ENCODE peak calls at places on chromosomes 13 and 19, in four cellular contexts. I is neural progenitor cell; O is upper lobe of left lung; Q is CD4-positive, CD25-positive, alpha-beta regulatory T cell. N is an unnamed sample.

GRCh38 chr13:33292712-33293111 is 7.2 kb upstream of the STARD13 start:
- DNase-seq in Q (no peak), O (no peak), I (no peak), N (no peak)

GRCh38 chr19:13840751-13841338 is 36.1 kb upstream of the NANOS3 start:
- DNase-seq in Q (no peak), I (no peak), O (no peak), N (no peak)

GRCh38 chr13:25860862-25861261 is 191.0 kb downstream of the SHISA2 start:
- DNase-seq in I (no peak), O (no peak), Q (no peak), N (no peak)

GRCh38 chr13:99983401-99984133 is 2.0 kb downstream of the ZIC2 start:
- DNase-seq in Q (no peak), O (peak), I (peak), N (no peak)

GRCh38 chr13:63184693-63185092 is 1769.0 kb upstream of the PCDH20 start:
- DNase-seq in Q (no peak), O (no peak), I (peak), N (no peak)

GRCh38 chr13:22086593-22086992 is 415.7 kb downstream of the FGF9 start:
- DNase-seq in Q (no peak), I (no peak), O (no peak), N (no peak)

GRCh38 chr13:90510319-90510718 is 837.2 kb upstream of the MIR17HG start:
- DNase-seq in Q (no peak), O (no peak), I (no peak), N (no peak)

GRCh38 chr19:17953869-17954268 is 13.0 kb upstream of the KCNN1 start:
- DNase-seq in I (peak), Q (no peak), O (no peak), N (no peak)

GRCh38 chr13:106033634-106034033 is 501.8 kb downstream of the EFNB2 start:
- DNase-seq in O (no peak), Q (no peak), I (no peak), N (no peak)

GRCh38 chr13:104414181-104414580 is 1348.0 kb upstream of the SLC10A2 start:
- DNase-seq in O (no peak), I (no peak), Q (no peak), N (no peak)

GRCh38 chr13:104414771-104415170 is 1348.6 kb upstream of the SLC10A2 start:
- DNase-seq in O (no peak), I (no peak), Q (no peak), N (no peak)

GRCh38 chr13:104422668-104423067 is 1356.5 kb upstream of the SLC10A2 start:
- DNase-seq in Q (no peak), O (no peak), I (no peak), N (no peak)

DNA sequence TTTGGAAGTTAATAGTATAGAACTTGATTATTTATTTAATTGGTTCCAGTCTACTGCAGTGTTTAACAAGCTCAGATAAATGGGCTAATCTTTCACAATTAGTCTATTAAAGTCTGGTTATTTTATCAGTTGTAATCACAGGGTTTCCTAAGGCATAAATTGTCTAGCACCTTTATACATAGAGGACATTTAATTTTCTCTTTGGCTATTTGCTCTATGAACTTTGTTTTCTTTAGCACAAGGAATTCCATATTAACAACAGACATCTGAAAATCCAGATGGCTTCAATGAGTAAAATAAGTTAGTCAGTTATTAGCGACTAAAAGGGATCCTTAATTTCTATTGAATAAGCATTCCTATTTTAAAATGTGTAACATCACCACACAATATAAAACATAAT is 1350.8 kb upstream of the SLC10A2 start:
- DNase-seq in Q (no peak), O (no peak), I (no peak), N (no peak)
- H3K27ac ChIP-seq in Q (no peak), O (no peak), I (no peak), N (no peak)

GRCh38 chr13:44664308-44664707 is 88.2 kb upstream of the TSC22D1 start:
- DNase-seq in I (peak), O (no peak), Q (no peak), N (no peak)

GRCh38 chr13:44667950-44668349 is 91.8 kb upstream of the TSC22D1 start:
- DNase-seq in Q (no peak), I (peak), O (no peak), N (no peak)

GRCh38 chr13:44669534-44669933 is 93.4 kb upstream of the TSC22D1 start:
- DNase-seq in I (no peak), Q (no peak), O (no peak), N (no peak)

DNA sequence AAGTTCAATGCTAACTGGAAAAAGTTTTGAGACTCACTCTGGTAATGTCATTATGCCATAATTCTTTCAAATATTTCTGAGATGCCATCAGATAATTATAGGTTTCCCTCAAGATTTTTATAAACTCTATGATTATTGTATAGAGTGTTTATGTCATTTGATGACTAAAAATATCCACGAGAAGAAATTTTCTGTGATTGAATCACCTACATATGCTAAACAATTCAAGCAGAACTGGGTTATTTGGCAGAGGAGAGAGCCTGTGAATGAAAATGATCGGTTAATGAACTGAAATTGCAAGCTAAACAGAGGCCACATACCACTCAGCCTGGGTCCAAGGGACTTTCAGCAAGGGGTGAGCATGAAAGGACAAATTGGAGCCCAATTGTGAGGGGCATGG is 92.6 kb upstream of the TSC22D1 start:
- DNase-seq in Q (no peak), O (no peak), I (no peak), N (no peak)
- H3K27ac ChIP-seq in Q (no peak), O (no peak), I (peak), N (no peak)

DNA sequence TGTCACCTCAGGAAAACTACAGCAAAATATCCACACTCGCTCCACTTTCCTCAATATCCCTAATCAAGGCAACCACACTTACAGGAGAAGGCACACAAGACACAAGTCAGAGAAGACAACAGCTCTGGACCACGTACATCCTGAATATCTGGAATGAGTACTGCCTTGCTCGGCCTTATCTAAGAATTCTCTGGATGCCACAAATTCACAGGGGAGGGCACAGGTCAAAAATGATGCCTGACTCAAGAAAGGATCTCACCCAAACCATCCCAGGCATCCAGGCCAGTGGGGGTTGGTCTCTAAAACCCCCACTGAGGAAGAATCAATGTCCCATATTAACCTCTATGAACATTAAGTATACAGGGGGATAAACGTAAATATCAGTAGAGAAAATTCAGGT is 29.9 kb downstream of the ATP7B start:
- DNase-seq in Q (no peak), O (no peak), I (no peak), N (no peak)
- H3K27ac ChIP-seq in Q (no peak), O (no peak), I (no peak), N (no peak)

GRCh38 chr19:4692275-4693077 is 22.3 kb upstream of the MYDGF start:
- DNase-seq in I (no peak), O (no peak), Q (no peak), N (no peak)
- H3K27ac ChIP-seq in I (no peak), O (no peak), Q (no peak), N (no peak)

GRCh38 chr19:15248106-15248505 is 15.9 kb upstream of the EPHX3 start:
- DNase-seq in Q (no peak), I (no peak), O (no peak), N (no peak)
- H3K27ac ChIP-seq in Q (no peak), I (no peak), O (peak), N (no peak)

DNA sequence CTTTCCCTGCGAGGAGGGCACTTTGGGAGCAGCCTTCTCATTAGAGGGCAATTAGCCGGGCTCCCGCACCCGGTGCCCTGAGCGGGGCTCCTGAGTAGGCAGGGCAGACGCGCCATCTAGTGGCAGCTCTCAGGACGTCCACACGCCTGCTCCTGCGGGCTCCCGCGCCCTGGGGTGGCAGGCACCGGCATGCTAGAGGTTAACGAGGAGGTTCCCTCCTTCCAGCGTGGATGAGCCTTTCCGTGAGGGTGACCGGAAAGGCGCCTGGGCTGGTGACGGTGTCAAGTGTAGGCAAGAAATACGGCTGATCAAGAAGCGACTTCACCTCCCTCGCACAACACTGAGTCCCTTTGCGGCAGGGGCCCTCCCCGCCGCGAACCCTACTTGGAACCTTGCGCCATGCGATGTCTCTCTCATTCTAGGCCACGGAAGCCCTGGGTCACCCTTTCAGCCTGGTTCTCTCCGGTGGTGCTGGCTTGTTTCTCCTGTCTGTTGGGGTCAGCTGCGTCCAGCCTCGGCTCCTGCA is 67.7 kb downstream of the ALOX5AP start:
- DNase-seq in O (peak), I (peak), Q (peak), N (peak)
- H3K27ac ChIP-seq in O (no peak), I (no peak), Q (no peak), N (no peak)

N was measured in CD4-positive, alpha-beta T cell.